ENCODE peak calls at places on chromosomes 13 and 19, in seven cellular contexts. One of them, this sample, is unnamed. For H3K4me1, the result is how much of the 10 kb centered on the place peaks cover.

GRCh38 chr19:50492303-50493052 is 15.8 kb upstream of the GARIN5A start:
- DNase-seq in mesenchymal stem cell: peak
- DNase-seq in IMR-90: no peak
- DNase-seq in neuronal stem cell: no peak
- DNase-seq in trophoblast cell: no peak
- DNase-seq in H9: peak
- DNase-seq in H1: no peak
- DNase-seq in this sample: peak

GRCh38 chr13:50126378-50127016 is 111.3 kb downstream of the KCNRG start:
- DNase-seq in mesenchymal stem cell: peak
- DNase-seq in IMR-90: peak
- DNase-seq in neuronal stem cell: peak
- DNase-seq in trophoblast cell: no peak
- DNase-seq in H9: peak
- DNase-seq in H1: no peak
- DNase-seq in this sample: peak

GRCh38 chr19:13152854-13153626 is 2.8 kb downstream of the IER2 start:
- DNase-seq in mesenchymal stem cell: peak
- DNase-seq in IMR-90: peak
- DNase-seq in neuronal stem cell: peak
- DNase-seq in trophoblast cell: peak
- DNase-seq in H9: peak
- DNase-seq in H1: peak
- DNase-seq in this sample: peak

GRCh38 chr19:2424686-2425621 is 2.4 kb downstream of the TIMM13 start:
- DNase-seq in mesenchymal stem cell: peak
- DNase-seq in IMR-90: peak
- DNase-seq in neuronal stem cell: peak
- DNase-seq in trophoblast cell: peak
- DNase-seq in H9: peak
- DNase-seq in H1: peak
- DNase-seq in this sample: peak

GRCh38 chr13:95533545-95534135 is 18.9 kb upstream of the CLDN10 start:
- DNase-seq in mesenchymal stem cell: no peak
- DNase-seq in IMR-90: no peak
- DNase-seq in neuronal stem cell: no peak
- DNase-seq in trophoblast cell: peak
- DNase-seq in H9: peak
- DNase-seq in H1: peak
- DNase-seq in this sample: peak

GRCh38 chr13:46484561-46484960 is 68.4 kb upstream of the LRCH1 start:
- DNase-seq in mesenchymal stem cell: no peak
- DNase-seq in IMR-90: no peak
- DNase-seq in neuronal stem cell: no peak
- DNase-seq in trophoblast cell: no peak
- DNase-seq in H9: no peak
- DNase-seq in H1: no peak
- DNase-seq in this sample: no peak

GRCh38 chr19:34364830-34365462 is at the start of gene GPI:
- DNase-seq in mesenchymal stem cell: peak
- DNase-seq in IMR-90: peak
- DNase-seq in neuronal stem cell: no peak
- DNase-seq in trophoblast cell: peak
- DNase-seq in H9: peak
- DNase-seq in H1: peak
- DNase-seq in this sample: peak

GRCh38 chr19:11849264-11849615 is 714 bp downstream of the ZNF439 start:
- DNase-seq in mesenchymal stem cell: no peak
- DNase-seq in IMR-90: no peak
- DNase-seq in neuronal stem cell: no peak
- DNase-seq in trophoblast cell: peak
- DNase-seq in H9: no peak
- DNase-seq in H1: no peak
- DNase-seq in this sample: no peak

GRCh38 chr13:20145521-20145920 is 15.3 kb downstream of the GJA3 start:
- DNase-seq in mesenchymal stem cell: no peak
- DNase-seq in IMR-90: no peak
- DNase-seq in neuronal stem cell: no peak
- DNase-seq in trophoblast cell: no peak
- DNase-seq in H9: no peak
- DNase-seq in H1: peak
- DNase-seq in this sample: no peak

GRCh38 chr13:95756072-95756471 is 79.1 kb downstream of the DNAJC3 start:
- DNase-seq in mesenchymal stem cell: no peak
- DNase-seq in IMR-90: peak
- DNase-seq in neuronal stem cell: no peak
- DNase-seq in trophoblast cell: no peak
- DNase-seq in H9: no peak
- DNase-seq in H1: no peak
- DNase-seq in this sample: peak

GRCh38 chr13:27080018-27080948 is 91.3 kb downstream of the USP12 start:
- DNase-seq in mesenchymal stem cell: peak
- DNase-seq in IMR-90: no peak
- DNase-seq in neuronal stem cell: no peak
- DNase-seq in trophoblast cell: no peak
- DNase-seq in H9: no peak
- DNase-seq in H1: no peak
- DNase-seq in this sample: no peak
- H2AK5ac ChIP-seq in mesenchymal stem cell: peak
- H2AK5ac ChIP-seq in IMR-90: no peak
- H2AK5ac ChIP-seq in neuronal stem cell: no peak
- H2AK5ac ChIP-seq in trophoblast cell: no peak
- H2AK5ac ChIP-seq in H9: no peak
- H2AK5ac ChIP-seq in H1: no peak
- H2AK5ac ChIP-seq in this sample: no peak

GRCh38 chr19:58382997-58383603 is 2.3 kb upstream of the ZNF837 start:
- DNase-seq in mesenchymal stem cell: no peak
- DNase-seq in IMR-90: no peak
- DNase-seq in neuronal stem cell: no peak
- DNase-seq in trophoblast cell: no peak
- DNase-seq in H9: peak
- DNase-seq in H1: no peak
- DNase-seq in this sample: no peak
- H3K4me1 ChIP-seq in mesenchymal stem cell: under half
- H3K4me1 ChIP-seq in IMR-90: under half
- H3K4me1 ChIP-seq in neuronal stem cell: under half
- H3K4me1 ChIP-seq in trophoblast cell: under half
- H3K4me1 ChIP-seq in H9: under half
- H3K4me1 ChIP-seq in H1: under half
- H3K4me1 ChIP-seq in this sample: under half

GRCh38 chr19:55062735-55063491 is at the start of gene RDH13:
- DNase-seq in mesenchymal stem cell: peak
- DNase-seq in IMR-90: peak
- DNase-seq in neuronal stem cell: peak
- DNase-seq in trophoblast cell: peak
- DNase-seq in H9: peak
- DNase-seq in H1: peak
- DNase-seq in this sample: peak
- H2AK5ac ChIP-seq in mesenchymal stem cell: no peak
- H2AK5ac ChIP-seq in IMR-90: no peak
- H2AK5ac ChIP-seq in neuronal stem cell: peak
- H2AK5ac ChIP-seq in trophoblast cell: peak
- H2AK5ac ChIP-seq in H9: no peak
- H2AK5ac ChIP-seq in H1: no peak
- H2AK5ac ChIP-seq in this sample: no peak

GRCh38 chr13:108944760-108945159 is 315.3 kb downstream of the MYO16 start:
- DNase-seq in mesenchymal stem cell: peak
- DNase-seq in IMR-90: no peak
- DNase-seq in neuronal stem cell: no peak
- DNase-seq in trophoblast cell: peak
- DNase-seq in H9: no peak
- DNase-seq in H1: no peak
- DNase-seq in this sample: no peak

GRCh38 chr13:108947551-108948030 is 318.2 kb downstream of the MYO16 start:
- DNase-seq in mesenchymal stem cell: no peak
- DNase-seq in IMR-90: peak
- DNase-seq in neuronal stem cell: no peak
- DNase-seq in trophoblast cell: peak
- DNase-seq in H9: no peak
- DNase-seq in H1: no peak
- DNase-seq in this sample: no peak

GRCh38 chr13:108955741-108956140 is 326.3 kb downstream of the MYO16 start:
- DNase-seq in mesenchymal stem cell: no peak
- DNase-seq in IMR-90: no peak
- DNase-seq in neuronal stem cell: no peak
- DNase-seq in trophoblast cell: peak
- DNase-seq in H9: no peak
- DNase-seq in H1: no peak
- DNase-seq in this sample: no peak

GRCh38 chr13:108948269-108948671 is 318.9 kb downstream of the MYO16 start:
- DNase-seq in mesenchymal stem cell: no peak
- DNase-seq in IMR-90: no peak
- DNase-seq in neuronal stem cell: no peak
- DNase-seq in trophoblast cell: no peak
- DNase-seq in H9: no peak
- DNase-seq in H1: no peak
- DNase-seq in this sample: no peak

GRCh38 chr13:108950333-108951010 is 321.1 kb downstream of the MYO16 start:
- DNase-seq in mesenchymal stem cell: no peak
- DNase-seq in IMR-90: no peak
- DNase-seq in neuronal stem cell: no peak
- DNase-seq in trophoblast cell: peak
- DNase-seq in H9: no peak
- DNase-seq in H1: no peak
- DNase-seq in this sample: no peak
- H3K4me1 ChIP-seq in mesenchymal stem cell: under half
- H3K4me1 ChIP-seq in IMR-90: under half
- H3K4me1 ChIP-seq in neuronal stem cell: under half
- H3K4me1 ChIP-seq in trophoblast cell: under half
- H3K4me1 ChIP-seq in H9: under half
- H3K4me1 ChIP-seq in H1: under half
- H3K4me1 ChIP-seq in this sample: under half

This sample was measured in mesendoderm.